ENCODE peak calls at places on chromosomes 13 and 19, in six cellular contexts. P is LHCN-M2, J is EH, G is putamen, K is GM23248, C is cerebellar cortex. S is an unnamed sample.

GRCh38 chr19:7083076-7083956 is 13.8 kb downstream of the ZNF557 start:
- DNase-seq in K (peak), C (no peak), J (peak), P (peak), G (no peak), S (no peak)

GRCh38 chr19:17775245-17775927 is 19.6 kb upstream of the B3GNT3 start:
- DNase-seq in P (peak), G (no peak), C (peak), J (peak), K (peak), S (peak)

GRCh38 chr13:93624371-93624777 is 397.8 kb downstream of the GPC6 start:
- DNase-seq in C (no peak), G (no peak), J (no peak), P (peak), K (no peak), S (no peak)

GRCh38 chr19:46015080-46015960 is 7.5 kb downstream of the PGLYRP1 start:
- DNase-seq in G (no peak), K (peak), P (no peak), C (peak), J (peak), S (peak)

GRCh38 chr19:54165222-54165621 is 5.7 kb upstream of the LENG1 start:
- DNase-seq in P (no peak), C (no peak), J (no peak), G (no peak), K (no peak), S (no peak)

GRCh38 chr19:41984961-41985360 is 9.1 kb downstream of the ATP1A3 start:
- DNase-seq in G (no peak), K (no peak), P (no peak), C (no peak), J (no peak), S (no peak)

GRCh38 chr19:10497371-10497770 is 5.8 kb downstream of the KEAP1 start:
- DNase-seq in J (no peak), C (no peak), K (no peak), G (no peak), P (no peak), S (no peak)

GRCh38 chr13:46489586-46490023 is 63.4 kb upstream of the LRCH1 start:
- DNase-seq in C (no peak), G (no peak), J (peak), P (peak), K (peak), S (no peak)

S was measured in G401.